ENCODE peak calls at places on chromosomes 13 and 19, in six cellular contexts. B, L, Y, V, W and U are unnamed samples.

GRCh38 chr19:53467503-53468262 is at the start of gene ZNF813:
- DNase-seq in Y (peak; percentile 36), L (peak; percentile 99), B (peak; percentile 97), W (peak; percentile 81), V (peak; percentile 96), U (peak; percentile 86)

GRCh38 chr13:21606781-21607180 is 2.8 kb upstream of the MICU2 start:
- DNase-seq in W (no peak), L (no peak), Y (no peak), B (no peak), V (no peak), U (no peak)

GRCh38 chr19:7748171-7748570 is 837 bp upstream of the CD209 start:
- DNase-seq in L (no peak), W (no peak), B (no peak), Y (no peak), V (no peak), U (no peak)

GRCh38 chr19:55419089-55419488 is 11.5 kb upstream of the UBE2S start:
- DNase-seq in V (no peak), Y (no peak), L (no peak), W (no peak), B (no peak), U (no peak)

GRCh38 chr19:47994209-47994802 is at the start of gene ELSPBP1:
- DNase-seq in B (no peak), V (no peak), Y (no peak), L (no peak), W (no peak), U (no peak)

GRCh38 chr13:98507060-98507797 is 69.7 kb downstream of the STK24 start:
- DNase-seq in L (no peak), W (peak; percentile 30), V (no peak), B (no peak), Y (no peak), U (peak; percentile 45)

GRCh38 chr13:110225007-110225406 is 82.0 kb downstream of the COL4A1 start:
- DNase-seq in B (no peak), L (no peak), V (no peak), Y (no peak), W (no peak), U (no peak)

GRCh38 chr19:38850976-38851621 is 1.3 kb upstream of the HNRNPL start:
- DNase-seq in W (no peak), L (peak; percentile 75), V (peak; percentile 20), B (peak; percentile 19), Y (no peak), U (no peak)

GRCh38 chr13:50636007-50636704 is 207.3 kb downstream of the DLEU7 start:
- DNase-seq in W (no peak), Y (no peak), V (no peak), L (no peak), B (no peak), U (no peak)

GRCh38 chr13:86585826-86586225 is 786.6 kb upstream of the SLITRK6 start:
- DNase-seq in W (peak; percentile 97), V (no peak), B (no peak), Y (peak; percentile 94), L (no peak), U (peak; percentile 99)

GRCh38 chr13:79621449-79621848 is 140.5 kb downstream of the NDFIP2 start:
- DNase-seq in Y (no peak), L (no peak), V (no peak), B (no peak), W (no peak), U (no peak)

GRCh38 chr13:91245283-91245682 is 102.2 kb upstream of the MIR17HG start:
- DNase-seq in W (no peak), L (no peak), V (no peak), Y (no peak), B (no peak), U (no peak)

GRCh38 chr19:30070198-30070969 is 128.3 kb downstream of the URI1 start:
- DNase-seq in B (no peak), L (peak; percentile 40), Y (no peak), W (no peak), V (no peak), U (no peak)

GRCh38 chr13:98050041-98050466 is 92.8 kb upstream of the FARP1 start:
- DNase-seq in L (no peak), V (no peak), Y (no peak), W (no peak), B (no peak), U (peak; percentile 36)

GRCh38 chr13:79662882-79663281 is 181.9 kb downstream of the NDFIP2 start:
- DNase-seq in V (no peak), Y (no peak), W (no peak), L (no peak), B (no peak), U (peak; percentile 24)

GRCh38 chr19:32416749-32417469 is 11.3 kb downstream of the DPY19L3 start:
- DNase-seq in Y (no peak), V (no peak), W (peak; percentile 61), B (no peak), L (no peak), U (peak; percentile 43)

GRCh38 chr13:20174656-20175405 is 14.0 kb upstream of the GJA3 start:
- DNase-seq in W (peak; percentile 76), V (peak; percentile 48), L (no peak), Y (peak; percentile 77), B (no peak), U (peak; percentile 99)

GRCh38 chr13:95343944-95344343 is 42.7 kb upstream of the ABCC4 start:
- DNase-seq in V (no peak), L (no peak), W (no peak), Y (no peak), B (no peak), U (no peak)

GRCh38 chr13:80171096-80171495 is 169.8 kb downstream of the SPRY2 start:
- DNase-seq in V (no peak), Y (no peak), L (no peak), B (no peak), W (no peak), U (no peak)

GRCh38 chr19:42175952-42176648 is 41.4 kb downstream of the DEDD2 start:
- DNase-seq in V (no peak), L (no peak), Y (no peak), W (no peak), B (no peak), U (peak; percentile 31)

GRCh38 chr13:46831588-46832194 is 34.7 kb upstream of the ESD start:
- DNase-seq in W (peak; percentile 52), L (no peak), V (no peak), Y (peak; percentile 8), B (peak; percentile 27), U (peak; percentile 80)

GRCh38 chr19:55535579-55536350 is 1.2 kb downstream of the SBK2 start:
- DNase-seq in W (no peak), B (no peak), Y (no peak), V (no peak), L (no peak), U (no peak)

GRCh38 chr13:27203854-27204253 is 32.2 kb upstream of the USP12 start:
- DNase-seq in L (no peak), W (peak; percentile 29), V (no peak), B (no peak), Y (no peak), U (no peak)

GRCh38 chr19:6772028-6772865 is at the start of gene VAV1:
- DNase-seq in B (no peak), V (peak; percentile 68), Y (no peak), L (peak; percentile 70), W (no peak), U (no peak)